ENCODE peak calls at places on chromosome 11, in eight cellular contexts. One of them, this sample, is unnamed.

GRCh38 chr11:100984668-100985067 is 144.9 kb downstream of the PGR start:
- DNase-seq in hepatocyte: no peak
- DNase-seq in AG04450: no peak
- DNase-seq in stimulated activated CD4-positive, alpha-beta T cell treated with anti-CD3 and anti-CD28 coated beads, Interleukin-12 subunit alpha, Interleukin-12 subunit beta, amount 100 ng/mL, for 48 hours: no peak
- DNase-seq in natural killer cell treated with Interleukin-12 subunit alpha and Interleukin-12 subunit beta and Interleukin-15 and Interleukin-18, amount 100 ng/mL, for 72 hours: no peak
- DNase-seq in suprapubic skin: no peak
- DNase-seq in endodermal cell: no peak
- DNase-seq in erythroblast: no peak
- DNase-seq in this sample: no peak

GRCh38 chr11:113365895-113366294 is 21.7 kb upstream of the ANKK1 start:
- DNase-seq in hepatocyte: no peak
- DNase-seq in AG04450: no peak
- DNase-seq in stimulated activated CD4-positive, alpha-beta T cell treated with anti-CD3 and anti-CD28 coated beads, Interleukin-12 subunit alpha, Interleukin-12 subunit beta, amount 100 ng/mL, for 48 hours: no peak
- DNase-seq in natural killer cell treated with Interleukin-12 subunit alpha and Interleukin-12 subunit beta and Interleukin-15 and Interleukin-18, amount 100 ng/mL, for 72 hours: no peak
- DNase-seq in suprapubic skin: no peak
- DNase-seq in endodermal cell: no peak
- DNase-seq in erythroblast: no peak
- DNase-seq in this sample: no peak

GRCh38 chr11:607020-607780 is 8.6 kb downstream of the IRF7 start:
- DNase-seq in hepatocyte: no peak
- DNase-seq in AG04450: no peak
- DNase-seq in stimulated activated CD4-positive, alpha-beta T cell treated with anti-CD3 and anti-CD28 coated beads, Interleukin-12 subunit alpha, Interleukin-12 subunit beta, amount 100 ng/mL, for 48 hours: no peak
- DNase-seq in natural killer cell treated with Interleukin-12 subunit alpha and Interleukin-12 subunit beta and Interleukin-15 and Interleukin-18, amount 100 ng/mL, for 72 hours: peak
- DNase-seq in suprapubic skin: no peak
- DNase-seq in endodermal cell: no peak
- DNase-seq in erythroblast: no peak
- DNase-seq in this sample: no peak

GRCh38 chr11:35151896-35152295 is 12.9 kb downstream of the CD44 start:
- DNase-seq in hepatocyte: no peak
- DNase-seq in AG04450: no peak
- DNase-seq in stimulated activated CD4-positive, alpha-beta T cell treated with anti-CD3 and anti-CD28 coated beads, Interleukin-12 subunit alpha, Interleukin-12 subunit beta, amount 100 ng/mL, for 48 hours: no peak
- DNase-seq in natural killer cell treated with Interleukin-12 subunit alpha and Interleukin-12 subunit beta and Interleukin-15 and Interleukin-18, amount 100 ng/mL, for 72 hours: no peak
- DNase-seq in suprapubic skin: no peak
- DNase-seq in endodermal cell: peak
- DNase-seq in erythroblast: no peak
- DNase-seq in this sample: no peak

GRCh38 chr11:2541881-2542361 is 97.1 kb downstream of the KCNQ1 start:
- DNase-seq in hepatocyte: no peak
- DNase-seq in AG04450: no peak
- DNase-seq in stimulated activated CD4-positive, alpha-beta T cell treated with anti-CD3 and anti-CD28 coated beads, Interleukin-12 subunit alpha, Interleukin-12 subunit beta, amount 100 ng/mL, for 48 hours: no peak
- DNase-seq in natural killer cell treated with Interleukin-12 subunit alpha and Interleukin-12 subunit beta and Interleukin-15 and Interleukin-18, amount 100 ng/mL, for 72 hours: peak
- DNase-seq in suprapubic skin: peak
- DNase-seq in endodermal cell: peak
- DNase-seq in erythroblast: no peak
- DNase-seq in this sample: no peak

GRCh38 chr11:64864135-64864472 is 14.3 kb downstream of the EHD1 start:
- DNase-seq in hepatocyte: no peak
- DNase-seq in AG04450: no peak
- DNase-seq in stimulated activated CD4-positive, alpha-beta T cell treated with anti-CD3 and anti-CD28 coated beads, Interleukin-12 subunit alpha, Interleukin-12 subunit beta, amount 100 ng/mL, for 48 hours: no peak
- DNase-seq in natural killer cell treated with Interleukin-12 subunit alpha and Interleukin-12 subunit beta and Interleukin-15 and Interleukin-18, amount 100 ng/mL, for 72 hours: no peak
- DNase-seq in suprapubic skin: no peak
- DNase-seq in endodermal cell: no peak
- DNase-seq in erythroblast: no peak
- DNase-seq in this sample: no peak

GRCh38 chr11:87299041-87299481 is 261.3 kb downstream of the TMEM135 start:
- DNase-seq in hepatocyte: no peak
- DNase-seq in AG04450: no peak
- DNase-seq in stimulated activated CD4-positive, alpha-beta T cell treated with anti-CD3 and anti-CD28 coated beads, Interleukin-12 subunit alpha, Interleukin-12 subunit beta, amount 100 ng/mL, for 48 hours: no peak
- DNase-seq in natural killer cell treated with Interleukin-12 subunit alpha and Interleukin-12 subunit beta and Interleukin-15 and Interleukin-18, amount 100 ng/mL, for 72 hours: no peak
- DNase-seq in suprapubic skin: no peak
- DNase-seq in endodermal cell: peak
- DNase-seq in erythroblast: peak
- DNase-seq in this sample: no peak

GRCh38 chr11:3954448-3955298 is 99.2 kb downstream of the STIM1 start:
- DNase-seq in hepatocyte: no peak
- DNase-seq in AG04450: no peak
- DNase-seq in stimulated activated CD4-positive, alpha-beta T cell treated with anti-CD3 and anti-CD28 coated beads, Interleukin-12 subunit alpha, Interleukin-12 subunit beta, amount 100 ng/mL, for 48 hours: no peak
- DNase-seq in natural killer cell treated with Interleukin-12 subunit alpha and Interleukin-12 subunit beta and Interleukin-15 and Interleukin-18, amount 100 ng/mL, for 72 hours: no peak
- DNase-seq in suprapubic skin: no peak
- DNase-seq in endodermal cell: no peak
- DNase-seq in erythroblast: no peak
- DNase-seq in this sample: no peak

GRCh38 chr11:80330302-80330701 is 889.5 kb upstream of the TENM4 start:
- DNase-seq in hepatocyte: peak
- DNase-seq in AG04450: peak
- DNase-seq in stimulated activated CD4-positive, alpha-beta T cell treated with anti-CD3 and anti-CD28 coated beads, Interleukin-12 subunit alpha, Interleukin-12 subunit beta, amount 100 ng/mL, for 48 hours: no peak
- DNase-seq in natural killer cell treated with Interleukin-12 subunit alpha and Interleukin-12 subunit beta and Interleukin-15 and Interleukin-18, amount 100 ng/mL, for 72 hours: no peak
- DNase-seq in suprapubic skin: no peak
- DNase-seq in endodermal cell: no peak
- DNase-seq in erythroblast: no peak
- DNase-seq in this sample: no peak

GRCh38 chr11:68314886-68315580 is 2.6 kb downstream of the LRP5 start:
- DNase-seq in hepatocyte: peak
- DNase-seq in AG04450: no peak
- DNase-seq in stimulated activated CD4-positive, alpha-beta T cell treated with anti-CD3 and anti-CD28 coated beads, Interleukin-12 subunit alpha, Interleukin-12 subunit beta, amount 100 ng/mL, for 48 hours: no peak
- DNase-seq in natural killer cell treated with Interleukin-12 subunit alpha and Interleukin-12 subunit beta and Interleukin-15 and Interleukin-18, amount 100 ng/mL, for 72 hours: no peak
- DNase-seq in suprapubic skin: no peak
- DNase-seq in endodermal cell: no peak
- DNase-seq in erythroblast: peak
- DNase-seq in this sample: no peak

GRCh38 chr11:67372993-67373915 is at the start of gene CLCF1:
- DNase-seq in hepatocyte: peak
- DNase-seq in AG04450: peak
- DNase-seq in stimulated activated CD4-positive, alpha-beta T cell treated with anti-CD3 and anti-CD28 coated beads, Interleukin-12 subunit alpha, Interleukin-12 subunit beta, amount 100 ng/mL, for 48 hours: no peak
- DNase-seq in natural killer cell treated with Interleukin-12 subunit alpha and Interleukin-12 subunit beta and Interleukin-15 and Interleukin-18, amount 100 ng/mL, for 72 hours: peak
- DNase-seq in suprapubic skin: peak
- DNase-seq in endodermal cell: peak
- DNase-seq in erythroblast: peak
- DNase-seq in this sample: no peak

GRCh38 chr11:18236664-18237356 is at the start of gene SAA4:
- DNase-seq in hepatocyte: no peak
- DNase-seq in AG04450: no peak
- DNase-seq in stimulated activated CD4-positive, alpha-beta T cell treated with anti-CD3 and anti-CD28 coated beads, Interleukin-12 subunit alpha, Interleukin-12 subunit beta, amount 100 ng/mL, for 48 hours: no peak
- DNase-seq in natural killer cell treated with Interleukin-12 subunit alpha and Interleukin-12 subunit beta and Interleukin-15 and Interleukin-18, amount 100 ng/mL, for 72 hours: no peak
- DNase-seq in suprapubic skin: no peak
- DNase-seq in endodermal cell: no peak
- DNase-seq in erythroblast: no peak
- DNase-seq in this sample: no peak

GRCh38 chr11:78698612-78699011 is 123.9 kb upstream of the NARS2 start:
- DNase-seq in hepatocyte: no peak
- DNase-seq in AG04450: peak
- DNase-seq in stimulated activated CD4-positive, alpha-beta T cell treated with anti-CD3 and anti-CD28 coated beads, Interleukin-12 subunit alpha, Interleukin-12 subunit beta, amount 100 ng/mL, for 48 hours: no peak
- DNase-seq in natural killer cell treated with Interleukin-12 subunit alpha and Interleukin-12 subunit beta and Interleukin-15 and Interleukin-18, amount 100 ng/mL, for 72 hours: no peak
- DNase-seq in suprapubic skin: no peak
- DNase-seq in endodermal cell: no peak
- DNase-seq in erythroblast: no peak
- DNase-seq in this sample: no peak

GRCh38 chr11:45919806-45920530 is 2.3 kb upstream of the PEX16 start:
- DNase-seq in hepatocyte: no peak
- DNase-seq in AG04450: no peak
- DNase-seq in stimulated activated CD4-positive, alpha-beta T cell treated with anti-CD3 and anti-CD28 coated beads, Interleukin-12 subunit alpha, Interleukin-12 subunit beta, amount 100 ng/mL, for 48 hours: no peak
- DNase-seq in natural killer cell treated with Interleukin-12 subunit alpha and Interleukin-12 subunit beta and Interleukin-15 and Interleukin-18, amount 100 ng/mL, for 72 hours: peak
- DNase-seq in suprapubic skin: peak
- DNase-seq in endodermal cell: peak
- DNase-seq in erythroblast: no peak
- DNase-seq in this sample: peak